ENCODE peak calls at places on chromosomes 4 and X, in six cellular contexts. D, K, P, T, Z and J are unnamed samples.

GRCh38 chrX:48883729-48884128 is 13.8 kb downstream of the TIMM17B start:
- DNase-seq in T (no peak), P (no peak), Z (no peak), D (no peak), K (no peak), J (no peak)

GRCh38 chrX:119887721-119888425 is 7.8 kb upstream of the AKAP14 start:
- DNase-seq in Z (peak), P (peak), D (peak), K (no peak), T (no peak), J (no peak)

GRCh38 chr4:141013899-141014298 is 119.4 kb downstream of the RNF150 start:
- DNase-seq in P (no peak), T (no peak), Z (no peak), D (no peak), K (no peak), J (no peak)

GRCh38 chr4:131257241-131257640 is 1891.9 kb upstream of the PCDH10 start:
- DNase-seq in P (no peak), Z (no peak), K (no peak), D (no peak), T (no peak), J (no peak)

GRCh38 chrX:72714471-72714916 is 388 bp upstream of the PHKA1 start:
- DNase-seq in Z (peak), D (no peak), P (no peak), K (peak), T (peak), J (peak)

GRCh38 chrX:48896611-48897011 is 957 bp downstream of the TIMM17B start:
- DNase-seq in D (no peak), K (no peak), T (no peak), Z (no peak), P (no peak), J (no peak)

GRCh38 chr4:186326391-186326790 is 60.4 kb downstream of the F11 start:
- DNase-seq in D (no peak), P (no peak), K (no peak), Z (no peak), T (no peak), J (no peak)

GRCh38 chr4:20287246-20287645 is 35.5 kb downstream of the SLIT2 start:
- DNase-seq in T (no peak), Z (no peak), P (no peak), K (no peak), D (no peak), J (no peak)

GRCh38 chrX:112877771-112878173 is 37.1 kb upstream of the AMOT start:
- DNase-seq in D (no peak), K (no peak), P (no peak), Z (no peak), T (no peak), J (no peak)

GRCh38 chr4:35252071-35252470 is 992.2 kb downstream of the ARAP2 start:
- DNase-seq in D (no peak), Z (no peak), P (no peak), K (no peak), T (no peak), J (no peak)

GRCh38 chr4:179662522-179662921 is 2220.3 kb upstream of the AGA start:
- DNase-seq in Z (no peak), D (no peak), K (no peak), T (no peak), P (no peak), J (no peak)

GRCh38 chr4:38865445-38865844 is 2.2 kb upstream of the FAM114A1 start:
- DNase-seq in Z (no peak), K (no peak), T (no peak), D (no peak), P (no peak), J (no peak)

GRCh38 chr4:181566490-181566889 is 676.7 kb upstream of the TENM3 start:
- DNase-seq in K (no peak), T (no peak), Z (no peak), P (no peak), D (no peak), J (no peak)

GRCh38 chr4:137740192-137740591 is 207.9 kb upstream of the PCDH18 start:
- DNase-seq in K (no peak), P (no peak), T (no peak), D (no peak), Z (no peak), J (no peak)

GRCh38 chr4:190020790-190021717 is 6.0 kb downstream of the FRG2 start:
- DNase-seq in K (no peak), P (peak), D (no peak), T (no peak), Z (no peak), J (no peak)

GRCh38 chrX:119686087-119686639 is 6.8 kb downstream of the SEPTIN6 start:
- DNase-seq in P (no peak), T (peak), Z (peak), K (no peak), D (no peak), J (no peak)

GRCh38 chr4:170398228-170398627 is 308.5 kb upstream of the AADAT start:
- DNase-seq in T (no peak), K (no peak), P (no peak), Z (no peak), D (no peak), J (no peak)

GRCh38 chr4:182238355-182238931 is 4.8 kb upstream of the TENM3 start:
- DNase-seq in T (no peak), Z (no peak), P (no peak), D (no peak), K (no peak), J (no peak)

GRCh38 chrX:37603938-37604409 is 32.5 kb downstream of the LANCL3 start:
- DNase-seq in D (no peak), T (peak), Z (no peak), P (no peak), K (no peak), J (no peak)

GRCh38 chr4:1969928-1970723 is 38.6 kb downstream of the NELFA start:
- DNase-seq in D (no peak), K (no peak), P (no peak), Z (no peak), T (no peak), J (no peak)

GRCh38 chr4:55554453-55555030 is 7.8 kb upstream of the CLOCK start:
- DNase-seq in T (peak), K (no peak), D (no peak), Z (no peak), P (no peak), J (no peak)

GRCh38 chrX:106999002-106999975 is 723 bp downstream of the MORC4 start:
- DNase-seq in Z (no peak), D (no peak), K (peak), T (peak), P (peak), J (peak)

GRCh38 chr4:14375816-14376215 is 626.5 kb upstream of the CPEB2 start:
- DNase-seq in K (no peak), D (no peak), Z (no peak), T (no peak), P (no peak), J (no peak)

GRCh38 chr4:182895791-182896292 is 21.3 kb downstream of the DCTD start:
- DNase-seq in P (no peak), Z (no peak), D (no peak), T (no peak), K (no peak), J (no peak)

GRCh38 chr4:6944311-6945051 is 34.9 kb downstream of the TBC1D14 start:
- DNase-seq in D (no peak), Z (no peak), K (no peak), P (no peak), T (no peak), J (no peak)

GRCh38 chr4:54898163-54898562 is 227.2 kb downstream of the KDR start:
- DNase-seq in K (no peak), D (no peak), Z (no peak), P (no peak), T (no peak), J (no peak)

GRCh38 chr4:186919340-186919739 is 195.7 kb upstream of the FAT1 start:
- DNase-seq in Z (no peak), T (no peak), K (no peak), D (no peak), P (no peak), J (no peak)

GRCh38 chrX:101642086-101642485 is 17.6 kb downstream of the ARMCX2 start:
- DNase-seq in T (no peak), K (no peak), P (no peak), D (no peak), Z (no peak), J (no peak)

GRCh38 chr4:80309301-80310004 is 26.1 kb upstream of the CFAP299 start:
- DNase-seq in T (no peak), D (no peak), K (no peak), P (no peak), Z (no peak), J (no peak)

GRCh38 chr4:54230479-54231418 is 1.7 kb downstream of the PDGFRA start:
- DNase-seq in P (no peak), T (no peak), D (no peak), Z (no peak), K (peak), J (peak)

GRCh38 chr4:151957163-151957562 is 196.4 kb upstream of the GATB start:
- DNase-seq in K (no peak), D (no peak), P (no peak), T (no peak), Z (no peak), J (no peak)

GRCh38 chr4:99945718-99946345 is 586 bp downstream of the DNAJB14 start:
- DNase-seq in P (peak), T (peak), K (no peak), D (no peak), Z (peak), J (no peak)

GRCh38 chr4:139734875-139735380 is 69.3 kb downstream of the MGST2 start:
- DNase-seq in T (peak), D (peak), P (peak), Z (peak), K (peak), J (peak)

GRCh38 chr4:3257125-3257690 is 8.2 kb downstream of the MSANTD1 start:
- DNase-seq in Z (peak), D (no peak), T (peak), P (no peak), K (no peak), J (no peak)

GRCh38 chr4:40693946-40694345 is 55.8 kb upstream of the NSUN7 start:
- DNase-seq in P (no peak), D (no peak), K (no peak), Z (no peak), T (no peak), J (no peak)

GRCh38 chr4:19623866-19624265 is 627.8 kb upstream of the SLIT2 start:
- DNase-seq in T (no peak), Z (no peak), K (no peak), P (no peak), D (no peak), J (no peak)

GRCh38 chr4:55819634-55820033 is at the start of gene EXOC1L:
- DNase-seq in K (no peak), P (no peak), D (no peak), Z (no peak), T (no peak), J (peak)

GRCh38 chr4:121209171-121209570 is 45.0 kb upstream of the TNIP3 start:
- DNase-seq in Z (no peak), T (no peak), P (no peak), K (no peak), D (no peak), J (no peak)